ENCODE peak calls at places on chromosomes 12 and 14, in four cellular contexts. One of them, this sample, is unnamed.
A peak's percentile ranks its signal among the peaks of the same experiment; 100 is the strongest.

GRCh38 chr12:100372846-100373245 is 16.0 kb downstream of the SLC17A8 start:
- DNase-seq in A549: no peak
- DNase-seq in transverse colon: no peak
- DNase-seq in right lobe of liver: no peak
- DNase-seq in this sample: no peak

GRCh38 chr12:24482882-24483604 is 465.9 kb downstream of the BCAT1 start:
- DNase-seq in right lobe of liver: no peak
- DNase-seq in A549: no peak
- DNase-seq in transverse colon: no peak
- DNase-seq in this sample: no peak

GRCh38 chr14:54737132-54737711 is 165.4 kb downstream of the GCH1 start:
- DNase-seq in A549: no peak
- DNase-seq in transverse colon: no peak
- DNase-seq in right lobe of liver: no peak
- DNase-seq in this sample: no peak

GRCh38 chr14:65286443-65286842 is 126.1 kb upstream of the FUT8 start:
- DNase-seq in A549: peak; percentile 23
- DNase-seq in right lobe of liver: no peak
- DNase-seq in transverse colon: no peak
- DNase-seq in this sample: peak; percentile 30

GRCh38 chr14:53786045-53786444 is 170.6 kb downstream of the BMP4 start:
- DNase-seq in transverse colon: no peak
- DNase-seq in A549: no peak
- DNase-seq in right lobe of liver: no peak
- DNase-seq in this sample: no peak

GRCh38 chr12:99282086-99282485 is 365.5 kb upstream of the GARIN6 start:
- DNase-seq in right lobe of liver: no peak
- DNase-seq in transverse colon: no peak
- DNase-seq in A549: no peak
- DNase-seq in this sample: no peak

GRCh38 chr14:39034481-39035296 is 68.3 kb downstream of the SEC23A start:
- DNase-seq in A549: peak; percentile 22
- DNase-seq in right lobe of liver: no peak
- DNase-seq in transverse colon: no peak
- DNase-seq in this sample: no peak

GRCh38 chr12:47105914-47106674 is 26.3 kb upstream of the AMIGO2 start:
- DNase-seq in right lobe of liver: no peak
- DNase-seq in transverse colon: peak; percentile 19
- DNase-seq in A549: no peak
- DNase-seq in this sample: peak; percentile 81

GRCh38 chr12:106647793-106648514 is 65.2 kb downstream of the RFX4 start:
- DNase-seq in right lobe of liver: no peak
- DNase-seq in transverse colon: no peak
- DNase-seq in A549: no peak
- DNase-seq in this sample: no peak

GRCh38 chr14:100850841-100851585 is 25.1 kb downstream of the MEG3 start:
- DNase-seq in A549: peak; percentile 71
- DNase-seq in transverse colon: peak; percentile 92
- DNase-seq in right lobe of liver: peak; percentile 81
- DNase-seq in this sample: peak; percentile 83

GRCh38 chr12:88371416-88372183 is 208.7 kb downstream of the KITLG start:
- DNase-seq in right lobe of liver: no peak
- DNase-seq in A549: peak; percentile 9
- DNase-seq in transverse colon: peak; percentile 33
- DNase-seq in this sample: no peak

DNA sequence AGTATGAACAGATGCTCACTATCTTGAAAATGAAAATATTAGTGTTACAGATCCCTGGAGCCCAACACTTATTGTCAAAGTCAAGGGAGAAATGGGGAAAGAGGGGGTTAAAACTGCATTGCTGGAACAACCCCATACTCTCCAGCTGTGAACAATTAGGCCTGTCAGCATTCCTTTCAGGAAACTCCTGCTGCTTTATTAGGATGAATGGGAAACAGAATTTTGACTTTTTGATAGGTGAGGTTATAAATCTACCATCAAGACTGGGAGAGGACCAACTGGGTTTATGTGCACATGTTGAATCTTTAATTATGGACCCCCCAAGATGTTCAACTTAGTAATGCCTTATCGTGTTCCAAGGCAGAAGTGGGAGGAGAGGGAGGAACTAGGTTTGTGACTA is 85.0 kb downstream of the TMTC1 start:
- DNase-seq in right lobe of liver: no peak
- DNase-seq in transverse colon: no peak
- DNase-seq in A549: no peak
- DNase-seq in this sample: no peak
- TF ChIP-seq POLR2A in right lobe of liver: no peak
- TF ChIP-seq POLR2A in transverse colon: no peak
- TF ChIP-seq POLR2A in A549: no peak
- TF ChIP-seq POLR2A in this sample: no peak

GRCh38 chr14:90383126-90383730 is 13.6 kb upstream of the CALM1 start:
- DNase-seq in transverse colon: peak; percentile 100
- DNase-seq in A549: peak; percentile 100
- DNase-seq in right lobe of liver: peak; percentile 99
- DNase-seq in this sample: peak; percentile 100
- TF ChIP-seq POLR2A in transverse colon: peak; percentile 99
- TF ChIP-seq POLR2A in A549: peak; percentile 85
- TF ChIP-seq POLR2A in right lobe of liver: peak; percentile 97
- TF ChIP-seq POLR2A in this sample: peak; percentile 99

DNA sequence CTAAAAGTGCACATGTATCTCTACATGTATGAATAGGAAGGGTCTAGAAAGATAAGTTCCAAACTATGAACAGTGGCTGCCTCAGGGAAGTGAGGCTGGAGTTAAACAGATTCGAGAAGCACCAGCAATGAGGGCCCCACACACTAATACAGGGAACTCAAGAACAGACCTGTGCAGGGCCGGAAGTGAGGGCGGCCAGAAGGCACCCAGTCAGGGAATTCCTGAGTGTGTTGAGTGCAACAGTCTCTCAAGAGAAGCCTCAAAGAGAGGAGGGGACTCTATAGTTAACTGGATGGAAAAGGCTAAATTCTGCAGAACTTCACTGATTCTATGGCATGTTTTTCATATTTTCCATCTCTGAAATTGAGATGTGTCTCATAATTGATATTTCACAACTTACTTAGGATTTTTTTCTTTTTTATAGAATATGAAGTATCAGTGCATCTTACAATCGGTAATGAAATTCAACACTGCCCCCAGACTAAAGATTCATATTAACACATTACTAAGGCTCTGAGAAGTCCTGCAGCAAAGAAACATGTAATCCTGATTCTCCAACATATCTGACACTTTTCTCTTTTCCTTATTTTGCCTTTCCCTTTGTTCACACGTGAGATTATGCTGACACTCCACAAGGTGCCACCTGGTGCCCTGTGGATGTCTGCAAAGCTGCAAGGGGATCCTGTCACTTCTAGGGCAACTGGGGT is 61.3 kb downstream of the CHGA start:
- DNase-seq in right lobe of liver: peak; percentile 13
- DNase-seq in transverse colon: no peak
- DNase-seq in A549: no peak
- DNase-seq in this sample: no peak
- TF ChIP-seq POLR2A in right lobe of liver: no peak
- TF ChIP-seq POLR2A in transverse colon: no peak
- TF ChIP-seq POLR2A in A549: no peak
- TF ChIP-seq POLR2A in this sample: no peak

GRCh38 chr14:75334191-75335051 is 55.8 kb downstream of the FOS start:
- DNase-seq in right lobe of liver: peak; percentile 67
- DNase-seq in transverse colon: peak; percentile 53
- DNase-seq in A549: no peak
- DNase-seq in this sample: no peak
- TF ChIP-seq POLR2A in right lobe of liver: peak; percentile 44
- TF ChIP-seq POLR2A in transverse colon: peak; percentile 29
- TF ChIP-seq POLR2A in A549: no peak
- TF ChIP-seq POLR2A in this sample: no peak

GRCh38 chr12:53221203-53222076 is 10.6 kb downstream of the RARG start:
- DNase-seq in right lobe of liver: peak; percentile 78
- DNase-seq in transverse colon: peak; percentile 82
- DNase-seq in A549: peak; percentile 75
- DNase-seq in this sample: peak; percentile 87
- TF ChIP-seq POLR2A in right lobe of liver: peak; percentile 49
- TF ChIP-seq POLR2A in transverse colon: peak; percentile 89
- TF ChIP-seq POLR2A in A549: peak; percentile 61
- TF ChIP-seq POLR2A in this sample: peak; percentile 37

GRCh38 chr12:1795785-1796514 is 24.4 kb upstream of the LRTM2 start:
- DNase-seq in right lobe of liver: peak; percentile 96
- DNase-seq in transverse colon: peak; percentile 96
- DNase-seq in A549: peak; percentile 90
- DNase-seq in this sample: peak; percentile 95
- TF ChIP-seq POLR2A in right lobe of liver: peak; percentile 75
- TF ChIP-seq POLR2A in transverse colon: peak; percentile 82
- TF ChIP-seq POLR2A in A549: peak; percentile 87
- TF ChIP-seq POLR2A in this sample: peak; percentile 72

DNA sequence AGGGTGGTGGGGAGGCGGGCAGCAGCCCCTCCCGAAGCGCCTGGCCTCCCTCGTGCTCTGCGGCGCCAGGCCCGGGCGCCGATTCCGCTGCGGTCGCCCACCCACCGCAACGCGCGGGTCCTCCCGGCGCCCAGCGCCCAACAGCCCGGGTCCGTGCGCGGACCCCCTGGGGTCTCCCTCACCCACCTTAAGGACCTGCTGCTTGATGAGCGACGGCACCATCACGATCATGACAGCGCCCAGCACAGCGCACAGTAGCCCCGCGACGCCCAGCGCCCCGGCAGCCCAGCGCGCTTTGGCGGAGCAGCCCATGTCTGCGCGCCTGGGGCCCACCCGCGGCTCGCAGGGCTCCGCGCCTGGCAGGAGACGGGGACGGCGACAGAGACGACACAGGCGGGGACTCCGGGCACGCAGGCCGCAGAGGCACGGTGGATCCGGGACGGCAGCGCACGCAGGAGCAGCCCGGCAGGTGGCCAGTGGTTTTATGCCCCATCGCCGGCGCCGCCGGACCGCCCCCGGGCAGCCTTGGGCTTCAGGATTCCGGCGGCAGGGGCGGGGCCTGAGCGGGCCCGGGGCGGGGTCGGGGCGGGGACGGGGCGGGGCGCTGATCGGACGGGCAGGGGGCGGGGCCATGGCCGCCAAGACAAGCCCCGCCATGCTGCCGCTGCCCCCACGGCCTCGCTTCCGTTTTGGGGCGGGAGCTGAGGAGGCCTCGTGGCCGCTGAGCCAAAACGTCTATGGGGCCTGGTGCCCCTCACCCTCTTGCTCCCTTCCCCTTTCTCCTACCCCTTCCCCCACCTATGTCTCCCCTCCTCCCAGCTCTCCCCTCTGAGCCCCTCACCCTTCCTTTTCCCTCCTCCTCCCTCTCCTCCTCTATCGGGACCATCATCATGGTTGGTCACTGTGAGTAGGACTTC is at the start of gene SCARB1:
- DNase-seq in A549: peak; percentile 85
- DNase-seq in right lobe of liver: peak; percentile 94
- DNase-seq in transverse colon: peak; percentile 90
- DNase-seq in this sample: peak; percentile 88
- TF ChIP-seq POLR2A in A549: peak; percentile 92
- TF ChIP-seq POLR2A in right lobe of liver: peak; percentile 83
- TF ChIP-seq POLR2A in transverse colon: peak; percentile 47
- TF ChIP-seq POLR2A in this sample: peak; percentile 55

DNA sequence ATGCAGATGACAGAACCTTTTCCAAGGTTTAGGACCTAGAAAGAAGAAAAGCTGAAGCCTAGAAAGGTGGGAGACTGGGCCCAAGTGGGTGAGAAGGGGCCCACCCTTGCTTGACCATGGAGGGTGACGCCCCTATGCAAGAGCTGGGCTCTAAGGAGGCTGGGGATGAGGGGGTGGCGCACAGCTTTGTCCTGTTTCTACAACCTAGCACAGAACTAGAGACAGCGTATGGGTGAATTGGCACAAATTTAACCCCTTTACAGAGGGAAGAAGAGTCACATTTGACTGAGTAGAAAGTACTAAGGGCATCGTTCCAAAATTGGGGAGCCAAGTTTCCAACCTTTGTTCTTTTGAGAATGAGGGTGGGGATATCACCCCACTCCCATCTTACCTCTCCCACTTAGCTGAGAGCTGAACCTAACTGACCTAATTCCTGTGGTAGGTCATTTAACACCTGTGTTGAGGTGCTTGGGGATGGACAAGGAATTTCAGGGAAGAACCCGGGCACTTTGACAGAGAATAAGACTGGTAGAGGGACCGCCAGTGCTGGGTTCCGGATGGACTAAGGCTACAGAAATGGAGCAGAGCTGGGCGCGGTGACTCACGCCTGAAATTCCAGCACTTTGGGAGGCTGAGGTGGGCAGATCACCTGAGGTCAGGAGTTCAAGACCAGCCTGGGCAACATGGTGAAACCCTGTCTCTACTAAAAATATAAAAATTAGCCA is 5.3 kb downstream of the NFKBIA start:
- DNase-seq in A549: no peak
- DNase-seq in transverse colon: no peak
- DNase-seq in right lobe of liver: no peak
- DNase-seq in this sample: peak; percentile 19
- TF ChIP-seq POLR2A in A549: no peak
- TF ChIP-seq POLR2A in transverse colon: no peak
- TF ChIP-seq POLR2A in right lobe of liver: peak; percentile 13
- TF ChIP-seq POLR2A in this sample: no peak

GRCh38 chr14:77026930-77027537 is 1.5 kb downstream of the IRF2BPL start:
- DNase-seq in A549: peak; percentile 69
- DNase-seq in transverse colon: no peak
- DNase-seq in right lobe of liver: peak; percentile 64
- DNase-seq in this sample: peak; percentile 63

GRCh38 chr14:77028384-77029246 is at the start of gene IRF2BPL:
- DNase-seq in A549: peak; percentile 99
- DNase-seq in right lobe of liver: peak; percentile 99
- DNase-seq in transverse colon: peak; percentile 99
- DNase-seq in this sample: peak; percentile 99

GRCh38 chr14:77025744-77026165 is 2.8 kb downstream of the IRF2BPL start:
- DNase-seq in right lobe of liver: peak; percentile 63
- DNase-seq in A549: peak; percentile 50
- DNase-seq in transverse colon: no peak
- DNase-seq in this sample: peak; percentile 38

GRCh38 chr14:77026166-77026929 is 2.2 kb downstream of the IRF2BPL start:
- DNase-seq in A549: peak; percentile 75
- DNase-seq in right lobe of liver: peak; percentile 67
- DNase-seq in transverse colon: no peak
- DNase-seq in this sample: peak; percentile 53

DNA sequence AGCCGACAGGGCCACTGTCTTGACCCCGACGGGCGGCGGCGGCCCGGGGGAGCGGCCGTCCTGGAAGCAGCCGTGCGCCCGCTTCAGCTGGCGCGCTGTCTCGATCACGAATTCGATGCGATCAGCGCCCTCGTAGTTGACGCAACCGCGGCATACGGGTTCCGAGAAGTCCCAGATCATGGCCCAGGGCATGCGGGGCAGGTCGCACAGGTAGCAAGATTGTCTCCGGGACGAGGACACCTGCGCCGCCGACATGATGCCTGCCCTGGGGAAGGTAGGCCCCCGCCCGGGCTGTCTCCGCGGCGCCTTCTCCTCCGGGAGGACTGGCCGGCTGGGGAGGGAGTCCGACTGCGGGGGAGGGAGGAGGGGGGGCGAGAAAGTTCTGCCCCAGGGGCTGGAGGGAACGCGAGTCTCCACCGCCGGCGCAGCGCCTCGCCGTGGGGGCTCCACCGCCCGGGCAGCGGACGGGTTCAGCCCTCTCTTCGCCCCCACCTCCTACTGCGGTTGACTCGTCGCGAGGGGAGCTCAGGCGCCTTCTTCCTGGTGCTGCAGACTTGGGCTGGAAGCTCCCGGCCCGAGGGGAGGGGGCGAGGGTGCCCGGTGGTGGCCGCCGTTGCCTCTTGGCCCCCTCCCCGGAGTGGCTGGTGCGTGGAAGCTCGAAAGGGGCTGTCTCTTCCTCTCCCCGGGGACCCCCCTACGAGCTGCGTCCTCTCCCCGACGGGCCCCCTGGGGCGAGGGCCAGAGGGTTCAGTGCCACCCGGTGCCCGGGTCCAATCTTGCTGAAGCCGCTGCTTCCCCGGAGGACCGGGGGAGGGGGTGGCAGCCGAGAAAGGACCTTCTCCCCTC is 747 bp downstream of the IRF2BPL start:
- DNase-seq in A549: peak; percentile 81
- DNase-seq in transverse colon: peak; percentile 75
- DNase-seq in right lobe of liver: peak; percentile 87
- DNase-seq in this sample: peak; percentile 77
- TF ChIP-seq POLR2A in A549: no peak
- TF ChIP-seq POLR2A in transverse colon: peak; percentile 64
- TF ChIP-seq POLR2A in right lobe of liver: peak; percentile 68
- TF ChIP-seq POLR2A in this sample: peak; percentile 76

This sample was measured in body of pancreas.